ENCODE peak calls at places on chromosomes 7 and 10, in eight cellular contexts. Y, M, V, T, X, H, C and Z are unnamed samples.

GRCh38 chr10:124228451-124228850 is 135.1 kb upstream of the CHST15 start:
- DNase-seq in M (no peak), X (no peak), H (no peak), Y (no peak), T (no peak), C (no peak), V (no peak), Z (no peak)

GRCh38 chr7:115300228-115300870 is 378.5 kb downstream of the MDFIC start:
- DNase-seq in C (no peak), M (no peak), V (no peak), Y (no peak), T (no peak), X (no peak), H (no peak), Z (no peak)

GRCh38 chr7:141533149-141533949 is 17.9 kb upstream of the AGK start:
- DNase-seq in C (peak; percentile 48), H (no peak), M (peak; percentile 69), Y (peak; percentile 44), T (peak; percentile 65), X (peak; percentile 64), V (peak; percentile 82), Z (peak; percentile 70)

GRCh38 chr10:124522903-124523260 is 61.3 kb downstream of the LHPP start:
- DNase-seq in M (no peak), Y (no peak), C (no peak), T (no peak), H (no peak), V (peak; percentile 68), X (peak; percentile 51), Z (peak; percentile 71)

GRCh38 chr10:110561292-110561691 is 6.2 kb upstream of the SMC3 start:
- DNase-seq in H (no peak), C (no peak), Y (no peak), M (no peak), T (no peak), V (no peak), X (no peak), Z (no peak)

GRCh38 chr7:91266067-91266930 is 2.1 kb downstream of the FZD1 start:
- DNase-seq in Y (no peak), C (no peak), X (peak; percentile 16), V (peak; percentile 76), H (no peak), T (peak; percentile 45), M (no peak), Z (peak; percentile 79)

GRCh38 chr10:33661580-33662269 is 327.3 kb upstream of the NRP1 start:
- DNase-seq in M (no peak), V (peak; percentile 84), C (no peak), X (peak; percentile 29), H (peak; percentile 87), T (peak; percentile 58), Y (no peak), Z (peak; percentile 84)

GRCh38 chr7:30437823-30438574 is 40.6 kb downstream of the NOD1 start:
- DNase-seq in H (no peak), T (no peak), X (no peak), C (no peak), Y (no peak), V (no peak), M (no peak), Z (no peak)

GRCh38 chr10:98255146-98255877 is 12.7 kb downstream of the LOXL4 start:
- DNase-seq in M (no peak), Y (no peak), H (no peak), C (no peak), X (no peak), T (no peak), V (peak; percentile 72), Z (no peak)

GRCh38 chr10:16967866-16968721 is 150.9 kb upstream of the RSU1 start:
- DNase-seq in T (no peak), C (peak; percentile 8), Y (no peak), V (no peak), M (peak; percentile 79), X (peak; percentile 24), H (no peak), Z (peak; percentile 77)

GRCh38 chr7:112071856-112072255 is 134.3 kb downstream of the DOCK4 start:
- DNase-seq in T (no peak), Y (no peak), M (no peak), X (no peak), C (no peak), V (no peak), H (no peak), Z (no peak)

GRCh38 chr7:106127984-106128780 is 16.1 kb upstream of the SYPL1 start:
- DNase-seq in H (no peak), T (no peak), M (no peak), C (no peak), V (no peak), Y (no peak), X (no peak), Z (no peak)

GRCh38 chr10:58512470-58513188 is at the start of gene BICC1:
- DNase-seq in X (peak; percentile 33), C (no peak), V (peak; percentile 79), T (peak; percentile 31), Y (no peak), H (no peak), M (no peak), Z (peak; percentile 74)

GRCh38 chr7:32583791-32584190 is 88.5 kb downstream of the AVL9 start:
- DNase-seq in C (no peak), T (no peak), H (no peak), V (no peak), Y (no peak), M (no peak), X (no peak), Z (no peak)

GRCh38 chr7:83178066-83178465 is 15.4 kb upstream of the PCLO start:
- DNase-seq in X (no peak), M (no peak), T (no peak), C (no peak), Y (no peak), H (no peak), V (no peak), Z (no peak)

GRCh38 chr10:78867555-78867939 is 201.2 kb upstream of the ZMIZ1 start:
- DNase-seq in T (no peak), V (no peak), M (no peak), H (no peak), Y (no peak), C (no peak), X (no peak), Z (peak; percentile 52)

GRCh38 chr7:1523208-1523607 is 7.3 kb upstream of the MAFK start:
- DNase-seq in X (peak; percentile 85), V (no peak), T (no peak), Y (no peak), M (no peak), H (no peak), C (no peak), Z (no peak)

GRCh38 chr10:106515206-106515790 is 649.2 kb downstream of the SORCS1 start:
- DNase-seq in H (no peak), C (no peak), Y (no peak), V (no peak), M (no peak), X (no peak), T (peak; percentile 8), Z (no peak)

GRCh38 chr10:50653142-50653541 is 29.4 kb upstream of the SGMS1 start:
- DNase-seq in V (no peak), C (peak; percentile 8), T (peak; percentile 15), M (peak; percentile 13), Y (no peak), H (no peak), X (no peak), Z (no peak)

GRCh38 chr7:25553580-25554274 is 325.4 kb upstream of the NPVF start:
- DNase-seq in V (no peak), T (no peak), X (no peak), Y (no peak), M (no peak), C (no peak), H (no peak), Z (no peak)

GRCh38 chr10:124447741-124448466 is 1.9 kb downstream of the NKX1-2 start:
- DNase-seq in T (no peak), Y (no peak), M (no peak), X (no peak), H (no peak), V (no peak), C (no peak), Z (no peak)

GRCh38 chr10:25072786-25073185 is 56.4 kb downstream of the THNSL1 start:
- DNase-seq in H (no peak), V (no peak), T (no peak), X (no peak), M (no peak), C (no peak), Y (no peak), Z (no peak)

GRCh38 chr10:92886334-92886961 is 38.1 kb downstream of the EXOC6 start:
- DNase-seq in M (no peak), V (no peak), C (no peak), Y (no peak), H (no peak), T (no peak), X (no peak), Z (no peak)

GRCh38 chr7:151687523-151688235 is 168.0 kb upstream of the RHEB start:
- DNase-seq in T (no peak), M (peak; percentile 93), V (no peak), H (no peak), X (peak; percentile 51), Y (no peak), C (peak; percentile 92), Z (peak; percentile 88)

GRCh38 chr7:44235582-44236332 is 35.0 kb downstream of the YKT6 start:
- DNase-seq in X (no peak), M (no peak), Y (no peak), H (no peak), V (no peak), T (no peak), C (no peak), Z (no peak)

GRCh38 chr7:32506266-32507054 is 11.2 kb downstream of the AVL9 start:
- DNase-seq in C (peak; percentile 77), Y (no peak), H (no peak), V (no peak), T (no peak), X (no peak), M (peak; percentile 78), Z (no peak)

GRCh38 chr10:95363303-95363912 is 72.6 kb upstream of the PDLIM1 start:
- DNase-seq in X (peak; percentile 47), Y (peak; percentile 30), V (no peak), T (peak; percentile 49), H (no peak), C (peak; percentile 61), M (peak; percentile 51), Z (no peak)

GRCh38 chr7:77467453-77467852 is 51.3 kb upstream of the GSAP start:
- DNase-seq in T (no peak), C (no peak), Y (no peak), M (no peak), X (peak; percentile 18), H (no peak), V (no peak), Z (peak; percentile 81)
- TF ChIP-seq POLR2AphosphoS5 in T (no peak), C (no peak), Y (no peak), M (no peak), X (peak; percentile 8), H (no peak), V (no peak), Z (no peak)

GRCh38 chr7:11450246-11450645 is 381.8 kb downstream of the THSD7A start:
- DNase-seq in T (no peak), Y (no peak), V (no peak), H (no peak), C (no peak), X (no peak), M (no peak), Z (no peak)
- TF ChIP-seq POLR2AphosphoS5 in T (no peak), Y (no peak), V (no peak), H (no peak), C (no peak), X (no peak), M (no peak), Z (no peak)

GRCh38 chr7:20797174-20798080 is 10.7 kb upstream of the SP8 start:
- DNase-seq in C (no peak), M (no peak), Y (no peak), T (peak; percentile 59), X (no peak), H (no peak), V (no peak), Z (no peak)
- TF ChIP-seq POLR2AphosphoS5 in C (peak; percentile 36), M (no peak), Y (no peak), T (peak; percentile 35), X (no peak), H (no peak), V (no peak), Z (no peak)

GRCh38 chr10:129963831-129964501 is at the start of gene EBF3:
- DNase-seq in H (peak; percentile 77), M (no peak), C (no peak), T (peak; percentile 44), Y (no peak), V (peak; percentile 74), X (peak; percentile 44), Z (peak; percentile 84)
- TF ChIP-seq POLR2AphosphoS5 in H (no peak), M (no peak), C (no peak), T (no peak), Y (no peak), V (peak; percentile 6), X (peak; percentile 7), Z (peak; percentile 28)